ENCODE peak calls at places on chromosomes 5 and 9, in five cellular contexts. P, Z, O, G and S are unnamed samples. For H3K4me1 and H3K27me3, the result is how much of the 10 kb centered on the place peaks cover.

GRCh38 chr5:93675458-93676450 is 65.6 kb downstream of the POU5F2 start:
- DNase-seq in P (no peak), Z (no peak), O (no peak), G (no peak), S (no peak)

GRCh38 chr9:7791364-7791763 is 8.2 kb downstream of the DMAC1 start:
- DNase-seq in P (no peak), Z (no peak), O (no peak), G (no peak), S (no peak)

GRCh38 chr5:115543931-115544370 is 624 bp downstream of the FEM1C start:
- DNase-seq in P (peak), Z (no peak), O (peak), G (peak), S (peak)

GRCh38 chr9:34431661-34432060 is 26.7 kb downstream of the FAM219A start:
- DNase-seq in P (no peak), Z (no peak), O (no peak), G (peak), S (no peak)

GRCh38 chr5:10479226-10479721 is 37.6 kb downstream of the ROPN1L start:
- DNase-seq in P (peak), Z (peak), O (no peak), G (peak), S (no peak)

GRCh38 chr9:124272118-124272517 is 14.4 kb downstream of the NEK6 start:
- DNase-seq in P (no peak), Z (no peak), O (no peak), G (no peak), S (no peak)

GRCh38 chr5:42924226-42924625 is 112.5 kb upstream of the SELENOP start:
- DNase-seq in P (no peak), Z (no peak), O (no peak), G (no peak), S (no peak)

GRCh38 chr5:73189816-73190451 is 16.9 kb downstream of the TMEM174 start:
- DNase-seq in P (no peak), Z (no peak), O (no peak), G (peak), S (peak)

GRCh38 chr5:62457071-62457470 is 44.5 kb downstream of the IPO11 start:
- DNase-seq in P (no peak), Z (no peak), O (no peak), G (no peak), S (no peak)

GRCh38 chr5:140205216-140205615 is 30.2 kb downstream of the CYSTM1 start:
- DNase-seq in P (no peak), Z (no peak), O (no peak), G (no peak), S (no peak)

GRCh38 chr5:177005619-177006264 is 837 bp downstream of the UIMC1 start:
- DNase-seq in P (peak), Z (peak), O (peak), G (peak), S (peak)

GRCh38 chr5:61289241-61289640 is 42.8 kb upstream of the ZSWIM6 start:
- DNase-seq in P (no peak), Z (no peak), O (no peak), G (no peak), S (no peak)

GRCh38 chr5:133736512-133736911 is 124.2 kb upstream of the FSTL4 start:
- DNase-seq in P (no peak), Z (no peak), O (no peak), G (peak), S (no peak)

GRCh38 chr5:79418276-79418675 is 95.7 kb downstream of the HOMER1 start:
- DNase-seq in P (no peak), Z (no peak), O (no peak), G (no peak), S (no peak)

GRCh38 chr5:14450055-14450524 is 131.5 kb upstream of the OTULINL start:
- DNase-seq in P (peak), Z (no peak), O (peak), G (no peak), S (peak)

GRCh38 chr9:121298016-121298538 is 30.1 kb downstream of the GSN start:
- DNase-seq in P (peak), Z (no peak), O (no peak), G (no peak), S (peak)

GRCh38 chr5:142934335-142934734 is 164.2 kb downstream of the ARHGAP26 start:
- DNase-seq in P (no peak), Z (no peak), O (no peak), G (no peak), S (no peak)

GRCh38 chr9:81562221-81563019 is 126.9 kb downstream of the TLE1 start:
- DNase-seq in P (peak), Z (no peak), O (peak), G (peak), S (peak)

GRCh38 chr9:91056917-91057316 is 255.3 kb downstream of the SYK start:
- DNase-seq in P (no peak), Z (no peak), O (no peak), G (no peak), S (no peak)

GRCh38 chr5:25713259-25713658 is 1068.5 kb upstream of the CDH10 start:
- DNase-seq in P (no peak), Z (no peak), O (no peak), G (no peak), S (no peak)

GRCh38 chr5:132979367-132979935 is 16.0 kb upstream of the AFF4 start:
- DNase-seq in P (no peak), Z (no peak), O (no peak), G (no peak), S (no peak)

GRCh38 chr9:26723486-26723885 is 169.1 kb downstream of the CAAP1 start:
- DNase-seq in P (no peak), Z (no peak), O (no peak), G (peak), S (peak)

GRCh38 chr9:93132287-93132927 is 1.6 kb downstream of the NINJ1 start:
- DNase-seq in P (peak), Z (no peak), O (peak), G (peak), S (no peak)

GRCh38 chr5:61675015-61675692 is 343.1 kb downstream of the ZSWIM6 start:
- DNase-seq in P (no peak), Z (no peak), O (no peak), G (no peak), S (no peak)

DNA sequence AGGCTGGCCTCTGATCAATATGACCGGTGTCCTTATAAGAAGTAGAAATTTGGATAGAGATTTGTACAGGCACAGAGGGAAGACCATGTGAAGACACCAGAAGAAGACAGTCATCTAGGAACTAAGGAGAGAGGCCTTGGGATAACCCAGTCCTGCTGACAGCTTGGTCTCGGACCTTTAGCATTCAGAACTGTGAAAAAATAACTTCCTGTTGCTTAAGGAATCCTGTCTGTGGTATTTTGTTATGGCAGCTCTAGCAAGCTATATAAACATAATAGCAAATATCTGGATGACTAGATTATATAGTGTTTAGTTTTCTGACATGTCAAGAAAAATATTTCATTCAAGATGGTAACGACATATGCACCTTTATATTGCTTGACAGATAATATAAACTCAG is 62.2 kb downstream of the KIAA1958 start:
- DNase-seq in P (no peak), Z (no peak), O (no peak), G (no peak), S (no peak)
- H3K4me1 ChIP-seq in P (under half), Z (under half), O (half or more), G (under half), S (under half)

DNA sequence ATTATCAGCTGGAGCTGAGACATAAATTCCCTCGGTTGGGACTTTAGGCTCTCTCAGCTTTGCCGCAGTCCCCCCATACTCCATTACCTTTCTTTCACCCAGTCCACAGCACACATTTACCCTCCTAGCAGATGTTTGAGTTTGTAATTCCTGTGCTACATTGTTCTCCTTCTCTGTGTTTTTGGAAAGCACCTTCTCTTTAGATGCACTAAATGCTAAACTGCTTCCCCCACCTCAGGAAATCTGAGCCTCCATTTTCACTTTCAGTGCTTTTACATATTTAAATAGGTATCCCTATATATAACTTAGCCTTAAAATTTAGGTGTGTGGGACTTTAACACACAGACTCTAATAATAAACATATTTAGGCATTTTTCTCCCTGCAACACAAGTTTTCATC is 356.9 kb downstream of the NFIB start:
- DNase-seq in P (no peak), Z (no peak), O (no peak), G (no peak), S (no peak)
- H3K27me3 ChIP-seq in P (under half), Z (under half), O (under half), G (under half), S (under half)

GRCh38 chr5:64925123-64925522 is 156.4 kb downstream of the CWC27 start:
- DNase-seq in P (no peak), Z (no peak), O (no peak), G (no peak), S (no peak)
- H3K4me1 ChIP-seq in P (under half), Z (under half), O (under half), G (under half), S (under half)

GRCh38 chr9:129435272-129435671 is 185.6 kb downstream of the C9orf50 start:
- DNase-seq in P (no peak), Z (no peak), O (no peak), G (peak), S (no peak)
- H3K27me3 ChIP-seq in P (under half), Z (under half), O (under half), G (under half), S (under half)

DNA sequence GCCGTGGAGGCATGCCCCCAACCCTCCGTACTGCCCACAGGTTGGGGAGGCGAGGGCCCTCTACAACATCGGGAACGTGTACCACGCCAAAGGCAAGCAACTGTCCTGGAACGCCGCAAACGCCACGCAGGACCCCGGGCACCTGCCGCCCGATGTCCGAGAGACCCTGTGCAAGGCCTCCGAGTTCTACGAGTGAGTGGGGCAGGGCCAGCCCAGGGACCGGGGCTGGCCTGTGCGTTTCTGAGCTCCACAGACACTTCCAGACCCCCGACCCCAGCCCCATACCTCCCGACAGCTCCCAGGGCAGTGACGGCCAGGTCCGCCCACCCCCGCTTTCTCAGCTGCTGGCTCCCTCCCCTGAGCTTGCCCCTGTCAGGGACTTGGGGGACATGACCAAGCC is 9.5 kb downstream of the GPSM1 start:
- DNase-seq in P (no peak), Z (no peak), O (no peak), G (no peak), S (no peak)
- H3K4me1 ChIP-seq in P (under half), Z (under half), O (under half), G (under half), S (under half)

DNA sequence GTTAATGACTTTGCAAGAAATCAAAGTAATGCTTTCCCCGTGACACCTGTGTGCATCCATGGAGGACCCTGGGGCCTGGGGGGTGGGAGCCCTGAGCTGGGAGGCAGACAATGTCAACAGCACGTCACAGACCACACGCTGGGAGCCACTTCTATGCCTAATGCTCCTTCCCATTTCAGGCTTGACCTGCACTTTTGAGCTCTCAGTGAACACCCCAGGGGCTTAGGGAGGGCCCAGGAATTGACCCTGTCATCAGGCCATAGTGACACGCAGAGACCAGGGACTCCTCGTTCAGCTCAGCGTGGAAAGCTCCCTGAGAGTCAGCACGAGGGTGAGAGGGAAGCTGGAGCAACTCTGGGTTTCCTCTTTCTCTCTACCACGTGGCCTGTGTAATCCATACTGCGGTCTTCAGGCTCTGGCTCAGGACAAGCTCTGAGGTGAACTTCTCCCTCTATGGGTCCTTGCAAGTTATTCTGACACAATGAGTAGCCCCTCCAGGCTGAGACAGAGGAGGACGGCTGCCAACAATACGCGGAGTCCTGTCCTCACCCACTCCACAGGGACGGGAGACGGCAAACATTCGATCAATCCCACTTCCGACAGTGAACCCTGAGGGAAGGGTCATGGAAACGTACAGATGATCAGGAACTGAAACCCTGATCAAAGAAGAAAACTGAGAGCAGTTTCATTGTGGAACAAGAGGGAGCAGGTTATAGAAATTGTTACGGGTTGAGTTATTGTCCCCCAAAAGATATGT is 130.8 kb upstream of the IRX4 start:
- DNase-seq in P (no peak), Z (no peak), O (no peak), G (peak), S (no peak)
- H3K27me3 ChIP-seq in P (under half), Z (under half), O (under half), G (under half), S (under half)

DNA sequence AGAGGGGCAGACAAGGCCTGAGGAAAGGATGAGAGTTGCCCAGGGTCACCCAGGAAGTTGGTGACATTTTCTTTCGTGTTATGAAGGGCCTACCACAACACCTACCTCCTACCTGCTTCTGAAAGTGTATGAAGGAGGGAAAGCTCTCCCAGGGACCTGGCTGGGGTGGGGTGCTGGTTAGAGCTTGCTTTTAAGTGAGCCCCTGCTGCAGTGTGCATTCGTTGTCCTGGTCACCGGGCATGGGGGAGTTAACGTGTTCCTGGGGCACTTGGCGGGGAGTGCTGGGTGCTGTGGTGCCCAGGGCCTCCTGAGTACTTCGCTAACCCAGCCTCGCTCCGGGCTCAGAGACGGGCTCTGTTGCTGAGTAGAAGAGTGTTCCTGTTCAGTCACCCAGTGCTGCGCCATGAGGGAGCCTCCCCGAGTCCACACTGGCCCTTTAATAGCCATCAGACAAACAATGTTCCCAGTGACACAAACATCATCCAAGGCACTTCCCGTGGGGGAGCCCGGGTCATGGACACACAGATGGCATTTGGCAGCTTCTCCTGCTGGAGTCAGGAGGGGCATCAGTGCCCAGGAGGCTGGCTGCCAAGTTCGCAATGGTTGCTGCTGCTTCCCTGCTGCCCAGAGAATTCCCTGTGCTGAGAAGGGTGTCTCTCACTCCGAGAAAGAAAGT is 85.7 kb downstream of the AMBP start:
- DNase-seq in P (peak), Z (no peak), O (peak), G (peak), S (peak)
- H3K4me1 ChIP-seq in P (under half), Z (under half), O (half or more), G (half or more), S (under half)

GRCh38 chr9:126692041-126692758 is 78.5 kb downstream of the LMX1B start:
- DNase-seq in P (no peak), Z (no peak), O (no peak), G (no peak), S (no peak)

GRCh38 chr9:126689027-126689825 is 75.5 kb downstream of the LMX1B start:
- DNase-seq in P (no peak), Z (no peak), O (no peak), G (no peak), S (no peak)

GRCh38 chr9:126688617-126689016 is 74.9 kb downstream of the LMX1B start:
- DNase-seq in P (no peak), Z (no peak), O (no peak), G (no peak), S (no peak)

GRCh38 chr9:126692759-126693427 is 79.2 kb downstream of the LMX1B start:
- DNase-seq in P (no peak), Z (no peak), O (no peak), G (no peak), S (no peak)

GRCh38 chr9:126690431-126691051 is 76.8 kb downstream of the LMX1B start:
- DNase-seq in P (peak), Z (no peak), O (no peak), G (peak), S (peak)
- H3K27me3 ChIP-seq in P (under half), Z (half or more), O (under half), G (under half), S (under half)

GRCh38 chr5:159097461-159098284 is 2.0 kb downstream of the EBF1 start:
- DNase-seq in P (peak), Z (peak), O (peak), G (no peak), S (peak)
- H3K4me1 ChIP-seq in P (under half), Z (under half), O (under half), G (under half), S (under half)

GRCh38 chr5:174617910-174618309 is 106.5 kb upstream of the MSX2 start:
- DNase-seq in P (no peak), Z (no peak), O (no peak), G (no peak), S (no peak)

GRCh38 chr5:174614500-174615135 is 109.8 kb upstream of the MSX2 start:
- DNase-seq in P (no peak), Z (no peak), O (no peak), G (no peak), S (no peak)

GRCh38 chr5:174618589-174618988 is 105.8 kb upstream of the MSX2 start:
- DNase-seq in P (no peak), Z (no peak), O (no peak), G (no peak), S (no peak)

GRCh38 chr5:174617285-174617684 is 107.1 kb upstream of the MSX2 start:
- DNase-seq in P (no peak), Z (no peak), O (no peak), G (no peak), S (no peak)

GRCh38 chr5:174615986-174616500 is 108.3 kb upstream of the MSX2 start:
- DNase-seq in P (no peak), Z (no peak), O (no peak), G (no peak), S (no peak)
- H3K27me3 ChIP-seq in P (under half), Z (under half), O (under half), G (under half), S (under half)